ENCODE peak calls at places on chromosomes 11 and 22, in four cellular contexts. L is neural crest cell, R is M059J, C is K562. T is an unnamed sample.

GRCh38 chr22:41979423-41980250 is 10.4 kb downstream of the SEPTIN3 start:
- DNase-seq in L (no peak), R (no peak), C (no peak), T (no peak)

GRCh38 chr11:43942651-43943356 is 367 bp downstream of the C11orf96 start:
- DNase-seq in L (no peak), R (peak), C (peak), T (peak)

GRCh38 chr11:31102875-31103274 is 266.7 kb downstream of the DCDC1 start:
- DNase-seq in L (no peak), R (no peak), C (no peak), T (peak)

GRCh38 chr11:72349616-72350218 is 84.6 kb downstream of the CLPB start:
- DNase-seq in L (no peak), R (no peak), C (peak), T (no peak)

GRCh38 chr22:46443850-46444389 is 93.5 kb downstream of the CELSR1 start:
- DNase-seq in L (no peak), R (no peak), C (no peak), T (peak)

GRCh38 chr11:68328374-68329091 is 16.1 kb downstream of the LRP5 start:
- DNase-seq in L (peak), R (no peak), C (no peak), T (peak)

GRCh38 chr11:117872962-117873827 is 3.3 kb downstream of the FXYD6 start:
- DNase-seq in L (no peak), R (no peak), C (no peak), T (no peak)

GRCh38 chr11:69138265-69138664 is 17.5 kb upstream of the SMIM38 start:
- DNase-seq in L (no peak), R (peak), C (no peak), T (no peak)

GRCh38 chr22:19075404-19075803 is 46.8 kb downstream of the DGCR2 start:
- DNase-seq in L (no peak), R (no peak), C (no peak), T (no peak)

GRCh38 chr11:57459112-57460016 is 964 bp upstream of the RTN4RL2 start:
- DNase-seq in L (no peak), R (no peak), C (no peak), T (peak)

GRCh38 chr22:32327596-32328171 is 30.0 kb upstream of the RFPL3 start:
- DNase-seq in L (no peak), R (no peak), C (no peak), T (no peak)

GRCh38 chr11:77423624-77424023 is 50.3 kb downstream of the PAK1 start:
- DNase-seq in L (no peak), R (no peak), C (no peak), T (no peak)

GRCh38 chr22:44289429-44290171 is 23.2 kb downstream of the SHISAL1 start:
- DNase-seq in L (peak), R (no peak), C (no peak), T (no peak)

GRCh38 chr11:94400075-94400838 is 962 bp downstream of the GPR83 start:
- DNase-seq in L (no peak), R (no peak), C (no peak), T (no peak)

GRCh38 chr11:131370090-131370751 is at the start of gene NTM:
- DNase-seq in L (peak), R (no peak), C (no peak), T (no peak)

GRCh38 chr11:63445720-63446119 is 45.2 kb downstream of the PLAAT5 start:
- DNase-seq in L (no peak), R (peak), C (no peak), T (no peak)

GRCh38 chr22:45217345-45217744 is 23.3 kb downstream of the KIAA0930 start:
- DNase-seq in L (no peak), R (no peak), C (no peak), T (no peak)

GRCh38 chr11:119361056-119361787 is 14.7 kb upstream of the MFRP start:
- DNase-seq in L (no peak), R (peak), C (peak), T (no peak)

GRCh38 chr11:60777572-60777971 is 7.6 kb upstream of the MS4A10 start:
- DNase-seq in L (no peak), R (peak), C (no peak), T (no peak)

GRCh38 chr11:16863382-16863781 is 124.9 kb downstream of the C11orf58 start:
- DNase-seq in L (no peak), R (peak), C (no peak), T (no peak)